ENCODE peak calls at places on chromosomes 13 and 19, in five cellular contexts. G is HCT116, N is stomach, Q is transverse colon, M is HepG2. E is an unnamed sample.

GRCh38 chr13:84959818-84960217 is 839.4 kb downstream of the SLITRK6 start:
- DNase-seq in M (no peak), Q (no peak), N (no peak), G (no peak), E (no peak)

GRCh38 chr19:45598267-45599011 is 3.6 kb downstream of the GPR4 start:
- DNase-seq in Q (no peak), M (no peak), N (no peak), G (no peak), E (no peak)

GRCh38 chr19:11708457-11708856 is 30.3 kb downstream of the ZNF823 start:
- DNase-seq in N (no peak), Q (no peak), G (no peak), M (no peak), E (no peak)

GRCh38 chr13:100523437-100523836 is 65.2 kb downstream of the GGACT start:
- DNase-seq in Q (no peak), G (no peak), N (no peak), M (no peak), E (no peak)

GRCh38 chr13:85970727-85971126 is 171.5 kb upstream of the SLITRK6 start:
- DNase-seq in M (no peak), Q (no peak), N (no peak), G (no peak), E (no peak)

GRCh38 chr13:72541674-72542073 is 185.8 kb downstream of the MZT1 start:
- DNase-seq in Q (no peak), G (no peak), M (no peak), N (no peak), E (no peak)

GRCh38 chr19:33814181-33815165 is 17.8 kb downstream of the KCTD15 start:
- DNase-seq in G (no peak), N (no peak), Q (no peak), M (no peak), E (peak)

GRCh38 chr13:83780201-83780600 is 102.1 kb downstream of the SLITRK1 start:
- DNase-seq in G (peak), Q (no peak), M (peak), N (no peak), E (no peak)

GRCh38 chr19:13579388-13580060 is 73.2 kb upstream of the CACNA1A start:
- DNase-seq in N (no peak), G (no peak), M (no peak), Q (no peak), E (no peak)

GRCh38 chr19:6216996-6217751 is 62.6 kb downstream of the MLLT1 start:
- DNase-seq in Q (no peak), G (no peak), N (no peak), M (no peak), E (no peak)

GRCh38 chr19:18946918-18947317 is 5.9 kb upstream of the HOMER3 start:
- DNase-seq in N (no peak), M (no peak), G (no peak), Q (peak), E (no peak)

GRCh38 chr13:75902166-75903104 is 266.3 kb downstream of the LMO7 start:
- DNase-seq in M (no peak), N (no peak), G (no peak), Q (no peak), E (no peak)

GRCh38 chr19:36573948-36574726 is 1.0 kb upstream of the ZNF529 start:
- DNase-seq in N (peak), Q (peak), G (no peak), M (peak), E (no peak)

GRCh38 chr19:28472843-28473242 is 740.1 kb downstream of the UQCRFS1 start:
- DNase-seq in N (peak), Q (peak), G (no peak), M (no peak), E (no peak)

GRCh38 chr13:40269086-40269485 is 397.4 kb downstream of the FOXO1 start:
- DNase-seq in G (no peak), N (no peak), Q (no peak), M (no peak), E (no peak)

GRCh38 chr13:99981115-99982020 is at the start of gene ZIC2:
- DNase-seq in G (peak), M (no peak), Q (no peak), N (no peak), E (no peak)

GRCh38 chr19:38264486-38265212 is at the start of gene SPINT2:
- DNase-seq in M (no peak), Q (no peak), G (peak), N (no peak), E (peak)

GRCh38 chr13:30898721-30899188 is 7.3 kb upstream of the MEDAG start:
- DNase-seq in Q (no peak), M (peak), N (no peak), G (no peak), E (no peak)

GRCh38 chr19:5890099-5890498 is 13.5 kb downstream of the NDUFA11 start:
- DNase-seq in Q (no peak), G (no peak), N (no peak), M (no peak), E (no peak)

GRCh38 chr19:49997709-49998108 is 27.5 kb downstream of the VRK3 start:
- DNase-seq in N (no peak), G (peak), Q (no peak), M (peak), E (no peak)

GRCh38 chr19:46958542-46958941 is 61.1 kb upstream of the NPAS1 start:
- DNase-seq in Q (no peak), N (no peak), G (no peak), M (peak), E (no peak)

GRCh38 chr13:70995338-70995737 is 871.7 kb downstream of the DACH1 start:
- DNase-seq in N (no peak), G (no peak), M (no peak), Q (no peak), E (no peak)

GRCh38 chr13:89554801-89555200 is 1792.7 kb upstream of the MIR17HG start:
- DNase-seq in M (peak), G (no peak), Q (no peak), N (no peak), E (no peak)

GRCh38 chr13:47661076-47661475 is 340.0 kb downstream of the SUCLA2 start:
- DNase-seq in N (no peak), M (no peak), G (no peak), Q (no peak), E (no peak)

GRCh38 chr13:76773695-76774094 is 112.5 kb downstream of the KCTD12 start:
- DNase-seq in G (no peak), N (no peak), Q (no peak), M (no peak), E (no peak)

GRCh38 chr13:75749407-75749806 is 113.3 kb downstream of the LMO7 start:
- DNase-seq in G (no peak), M (no peak), N (no peak), Q (no peak), E (no peak)

DNA sequence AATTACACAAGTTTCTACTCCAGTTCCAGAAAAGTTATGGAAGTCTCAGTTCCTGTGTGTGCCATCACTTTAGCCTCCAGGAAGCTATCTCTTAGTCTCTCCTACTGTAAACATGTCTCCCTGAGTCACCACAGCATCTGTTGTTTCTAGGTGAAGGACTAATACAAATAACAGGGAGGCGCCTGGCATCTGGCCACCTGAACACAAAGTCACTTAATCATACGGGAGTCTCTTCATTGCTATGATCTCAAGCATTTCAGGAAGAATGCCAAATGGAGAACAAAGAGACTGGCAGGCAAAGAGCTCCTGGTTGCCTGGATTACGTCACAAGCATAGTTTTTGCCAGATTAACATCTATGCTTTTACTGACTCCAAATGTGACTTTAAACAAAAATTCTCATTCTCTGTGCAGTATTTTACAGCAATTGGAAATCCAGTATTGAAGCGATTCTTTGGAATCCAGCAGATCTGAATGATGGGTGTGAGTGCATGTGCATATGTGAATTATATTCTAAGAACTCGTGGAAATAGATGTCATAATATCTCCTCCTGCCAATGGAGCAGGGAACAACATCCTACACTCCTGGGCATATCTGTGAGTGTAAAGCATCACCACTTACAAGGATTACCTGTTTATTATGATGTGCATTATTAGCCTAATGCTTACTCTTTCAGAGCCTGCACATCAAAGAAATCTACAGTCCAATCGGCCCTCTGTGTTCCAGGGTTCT is 572.8 kb downstream of the PCDH9 start:
- DNase-seq in N (peak), G (peak), Q (no peak), M (peak), E (peak)
- TF ChIP-seq POLR2AphosphoS5 in N (no peak), G (no peak), Q (no peak), M (no peak), E (no peak)

DNA sequence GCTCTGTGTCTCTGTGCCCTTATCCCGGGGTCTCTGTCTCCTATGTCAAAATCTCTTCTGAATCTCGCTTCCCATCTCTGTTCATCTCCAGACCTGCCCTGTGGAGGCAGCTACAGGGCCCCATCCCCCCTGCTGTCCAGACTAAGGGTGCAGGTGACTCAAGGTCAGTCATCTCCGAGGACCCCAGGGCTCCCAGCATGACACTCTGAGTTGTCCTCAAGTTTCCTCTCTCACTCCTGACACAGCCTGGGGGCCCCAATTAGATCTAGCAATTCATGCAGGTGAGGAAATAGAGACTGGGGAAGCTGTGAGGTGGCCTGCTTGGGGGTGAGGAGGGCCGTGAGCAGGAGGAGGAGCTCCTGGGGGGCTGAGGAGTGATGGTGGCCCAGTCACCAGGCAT is 2.1 kb upstream of the CNFN start:
- DNase-seq in G (no peak), M (no peak), Q (no peak), N (no peak), E (no peak)
- TF ChIP-seq POLR2AphosphoS5 in G (no peak), M (no peak), Q (no peak), N (no peak), E (no peak)

DNA sequence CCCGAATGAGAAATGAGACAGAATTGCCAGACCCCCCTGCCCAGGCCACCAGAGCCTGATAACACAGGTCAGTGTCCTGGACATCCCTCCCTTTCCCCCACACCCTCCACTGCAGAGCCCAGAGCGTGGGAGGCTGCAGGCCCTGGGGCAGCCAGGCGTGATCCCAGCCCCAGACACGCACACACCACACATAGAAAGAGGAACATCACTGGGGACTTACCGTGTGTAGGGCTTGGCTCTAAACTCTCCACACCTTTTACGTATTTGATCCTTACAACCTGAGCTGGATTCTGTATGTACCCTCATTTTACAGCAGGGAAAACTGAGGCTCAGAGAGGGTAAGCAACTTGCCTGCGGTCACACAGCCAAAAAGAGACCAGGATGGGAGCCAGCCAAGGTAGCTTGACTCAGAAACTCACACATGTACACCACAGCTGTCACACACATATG is 334 bp upstream of the ANGPTL6 start:
- DNase-seq in M (no peak), N (no peak), Q (no peak), G (no peak), E (no peak)
- TF ChIP-seq POLR2AphosphoS5 in M (no peak), N (no peak), Q (no peak), G (no peak), E (no peak)

GRCh38 chr19:17266975-17267788 is at the start of gene BABAM1:
- DNase-seq in G (peak), M (peak), Q (peak), N (peak), E (peak)

GRCh38 chr19:17266026-17266425 is 1.2 kb upstream of the BABAM1 start:
- DNase-seq in M (no peak), N (no peak), G (no peak), Q (no peak), E (no peak)

GRCh38 chr19:17264641-17264979 is at the start of gene USHBP1:
- DNase-seq in Q (no peak), M (peak), N (no peak), G (no peak), E (no peak)

GRCh38 chr19:17268754-17269153 is 1.5 kb downstream of the BABAM1 start:
- DNase-seq in Q (no peak), N (no peak), G (no peak), M (no peak), E (no peak)

GRCh38 chr19:17266589-17266974 is 661 bp upstream of the BABAM1 start:
- DNase-seq in M (no peak), Q (no peak), G (no peak), N (no peak), E (no peak)
- TF ChIP-seq POLR2AphosphoS5 in M (no peak), Q (no peak), G (no peak), N (no peak), E (no peak)

E was measured in breast epithelium.